ENCODE peak calls at places on chromosomes 13 and 19, in nine cellular contexts. One of them, this sample, is unnamed.

GRCh38 chr13:30804474-30804873 is 69.1 kb downstream of the ALOX5AP start:
- DNase-seq in foreskin keratinocyte: no peak
- DNase-seq in neuronal stem cell: no peak
- DNase-seq in CD8-positive, alpha-beta memory T cell: no peak
- DNase-seq in AG04450: no peak
- DNase-seq in mammary epithelial cell: no peak
- DNase-seq in coronary artery: no peak
- DNase-seq in thyroid gland: no peak
- DNase-seq in colonic mucosa: no peak
- DNase-seq in this sample: no peak

GRCh38 chr19:47471733-47472457 is at the start of gene SLC8A2:
- DNase-seq in foreskin keratinocyte: peak; percentile 4
- DNase-seq in neuronal stem cell: peak; percentile 94
- DNase-seq in CD8-positive, alpha-beta memory T cell: peak; percentile 45
- DNase-seq in AG04450: peak; percentile 54
- DNase-seq in mammary epithelial cell: peak; percentile 40
- DNase-seq in coronary artery: peak; percentile 84
- DNase-seq in thyroid gland: no peak
- DNase-seq in colonic mucosa: peak; percentile 41
- DNase-seq in this sample: no peak

GRCh38 chr13:74217816-74218215 is 83.6 kb upstream of the KLF12 start:
- DNase-seq in foreskin keratinocyte: no peak
- DNase-seq in neuronal stem cell: no peak
- DNase-seq in CD8-positive, alpha-beta memory T cell: no peak
- DNase-seq in AG04450: peak; percentile 90
- DNase-seq in mammary epithelial cell: no peak
- DNase-seq in coronary artery: no peak
- DNase-seq in thyroid gland: no peak
- DNase-seq in colonic mucosa: no peak
- DNase-seq in this sample: no peak

GRCh38 chr19:15532779-15533521 is 24.6 kb downstream of the CYP4F22 start:
- DNase-seq in foreskin keratinocyte: no peak
- DNase-seq in neuronal stem cell: no peak
- DNase-seq in CD8-positive, alpha-beta memory T cell: no peak
- DNase-seq in AG04450: no peak
- DNase-seq in mammary epithelial cell: peak; percentile 47
- DNase-seq in coronary artery: no peak
- DNase-seq in thyroid gland: no peak
- DNase-seq in colonic mucosa: no peak
- DNase-seq in this sample: no peak

GRCh38 chr19:16459680-16460079 is 12.1 kb downstream of the EPS15L1 start:
- DNase-seq in foreskin keratinocyte: no peak
- DNase-seq in neuronal stem cell: no peak
- DNase-seq in CD8-positive, alpha-beta memory T cell: no peak
- DNase-seq in AG04450: no peak
- DNase-seq in mammary epithelial cell: no peak
- DNase-seq in coronary artery: no peak
- DNase-seq in thyroid gland: no peak
- DNase-seq in colonic mucosa: no peak
- DNase-seq in this sample: no peak

GRCh38 chr13:112697756-112698655 is 8.2 kb downstream of the ATP11A start:
- DNase-seq in foreskin keratinocyte: no peak
- DNase-seq in neuronal stem cell: no peak
- DNase-seq in CD8-positive, alpha-beta memory T cell: no peak
- DNase-seq in AG04450: no peak
- DNase-seq in mammary epithelial cell: no peak
- DNase-seq in coronary artery: peak; percentile 50
- DNase-seq in thyroid gland: peak; percentile 79
- DNase-seq in colonic mucosa: no peak
- DNase-seq in this sample: no peak

GRCh38 chr19:55189424-55189823 is 9.3 kb upstream of the SYT5 start:
- DNase-seq in foreskin keratinocyte: peak; percentile 100
- DNase-seq in neuronal stem cell: no peak
- DNase-seq in CD8-positive, alpha-beta memory T cell: no peak
- DNase-seq in AG04450: peak; percentile 73
- DNase-seq in mammary epithelial cell: peak; percentile 100
- DNase-seq in coronary artery: no peak
- DNase-seq in thyroid gland: no peak
- DNase-seq in colonic mucosa: no peak
- DNase-seq in this sample: peak; percentile 99

GRCh38 chr19:32744555-32745325 is 25.2 kb downstream of the TDRD12 start:
- DNase-seq in foreskin keratinocyte: no peak
- DNase-seq in neuronal stem cell: no peak
- DNase-seq in CD8-positive, alpha-beta memory T cell: no peak
- DNase-seq in AG04450: no peak
- DNase-seq in mammary epithelial cell: no peak
- DNase-seq in coronary artery: no peak
- DNase-seq in thyroid gland: no peak
- DNase-seq in colonic mucosa: no peak
- DNase-seq in this sample: no peak

GRCh38 chr19:1491849-1492170 is 829 bp downstream of the REEP6 start:
- DNase-seq in foreskin keratinocyte: no peak
- DNase-seq in neuronal stem cell: no peak
- DNase-seq in CD8-positive, alpha-beta memory T cell: no peak
- DNase-seq in AG04450: no peak
- DNase-seq in mammary epithelial cell: no peak
- DNase-seq in coronary artery: no peak
- DNase-seq in thyroid gland: no peak
- DNase-seq in colonic mucosa: no peak
- DNase-seq in this sample: no peak

GRCh38 chr19:47446534-47447469 is 24.9 kb downstream of the SLC8A2 start:
- DNase-seq in foreskin keratinocyte: peak; percentile 7
- DNase-seq in neuronal stem cell: no peak
- DNase-seq in CD8-positive, alpha-beta memory T cell: no peak
- DNase-seq in AG04450: no peak
- DNase-seq in mammary epithelial cell: peak; percentile 21
- DNase-seq in coronary artery: no peak
- DNase-seq in thyroid gland: no peak
- DNase-seq in colonic mucosa: peak; percentile 66
- DNase-seq in this sample: no peak

GRCh38 chr13:66805657-66806056 is 424.5 kb downstream of the PCDH9 start:
- DNase-seq in foreskin keratinocyte: no peak
- DNase-seq in neuronal stem cell: no peak
- DNase-seq in CD8-positive, alpha-beta memory T cell: no peak
- DNase-seq in AG04450: no peak
- DNase-seq in mammary epithelial cell: no peak
- DNase-seq in coronary artery: no peak
- DNase-seq in thyroid gland: no peak
- DNase-seq in colonic mucosa: no peak
- DNase-seq in this sample: no peak

GRCh38 chr19:14003279-14004051 is 2.7 kb downstream of the RFX1 start:
- DNase-seq in foreskin keratinocyte: no peak
- DNase-seq in neuronal stem cell: no peak
- DNase-seq in CD8-positive, alpha-beta memory T cell: no peak
- DNase-seq in AG04450: no peak
- DNase-seq in mammary epithelial cell: no peak
- DNase-seq in coronary artery: no peak
- DNase-seq in thyroid gland: no peak
- DNase-seq in colonic mucosa: no peak
- DNase-seq in this sample: no peak

GRCh38 chr19:821976-822773 is 420 bp upstream of the PLPPR3 start:
- DNase-seq in foreskin keratinocyte: no peak
- DNase-seq in neuronal stem cell: peak; percentile 79
- DNase-seq in CD8-positive, alpha-beta memory T cell: no peak
- DNase-seq in AG04450: no peak
- DNase-seq in mammary epithelial cell: no peak
- DNase-seq in coronary artery: no peak
- DNase-seq in thyroid gland: no peak
- DNase-seq in colonic mucosa: no peak
- DNase-seq in this sample: no peak

GRCh38 chr13:44231786-44232516 is 141.7 kb upstream of the SERP2 start:
- DNase-seq in foreskin keratinocyte: peak; percentile 95
- DNase-seq in neuronal stem cell: peak; percentile 9
- DNase-seq in CD8-positive, alpha-beta memory T cell: no peak
- DNase-seq in AG04450: peak; percentile 74
- DNase-seq in mammary epithelial cell: peak; percentile 98
- DNase-seq in coronary artery: no peak
- DNase-seq in thyroid gland: peak; percentile 96
- DNase-seq in colonic mucosa: peak; percentile 86
- DNase-seq in this sample: peak; percentile 98

GRCh38 chr13:94329754-94330551 is 149.5 kb downstream of the DCT start:
- DNase-seq in foreskin keratinocyte: peak; percentile 63
- DNase-seq in neuronal stem cell: no peak
- DNase-seq in CD8-positive, alpha-beta memory T cell: no peak
- DNase-seq in AG04450: peak; percentile 70
- DNase-seq in mammary epithelial cell: peak; percentile 88
- DNase-seq in coronary artery: no peak
- DNase-seq in thyroid gland: no peak
- DNase-seq in colonic mucosa: no peak
- DNase-seq in this sample: peak; percentile 54

GRCh38 chr19:12790628-12791344 is 500 bp upstream of the JUNB start:
- DNase-seq in foreskin keratinocyte: no peak
- DNase-seq in neuronal stem cell: no peak
- DNase-seq in CD8-positive, alpha-beta memory T cell: no peak
- DNase-seq in AG04450: no peak
- DNase-seq in mammary epithelial cell: peak; percentile 14
- DNase-seq in coronary artery: no peak
- DNase-seq in thyroid gland: peak; percentile 20
- DNase-seq in colonic mucosa: no peak
- DNase-seq in this sample: no peak

DNA sequence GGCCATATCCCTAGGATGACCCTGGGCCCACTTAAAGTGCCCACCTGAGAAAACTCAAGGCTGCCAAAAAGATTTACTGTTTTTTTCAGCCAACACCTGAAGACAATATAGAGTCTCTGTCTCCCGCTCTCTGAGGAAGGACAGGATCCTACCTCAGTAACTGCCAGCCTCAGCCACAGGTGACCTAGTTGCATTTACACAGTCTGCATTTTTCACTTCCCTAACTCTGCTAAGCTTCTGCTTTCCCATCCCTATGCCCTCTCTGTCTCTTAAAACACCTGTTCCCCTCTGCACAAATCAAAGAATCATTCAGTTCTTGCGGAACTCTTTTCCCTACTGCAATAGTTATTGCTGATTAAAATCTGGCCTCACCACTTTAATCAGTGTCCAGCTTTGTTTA is 609.5 kb downstream of the UQCRFS1 start:
- DNase-seq in foreskin keratinocyte: no peak
- DNase-seq in neuronal stem cell: no peak
- DNase-seq in CD8-positive, alpha-beta memory T cell: no peak
- DNase-seq in AG04450: no peak
- DNase-seq in mammary epithelial cell: no peak
- DNase-seq in coronary artery: no peak
- DNase-seq in thyroid gland: no peak
- DNase-seq in colonic mucosa: no peak
- DNase-seq in this sample: no peak
- H3K27ac ChIP-seq in foreskin keratinocyte: no peak overlapping the region
- H3K27ac ChIP-seq in neuronal stem cell: no peak overlapping the region
- H3K27ac ChIP-seq in CD8-positive, alpha-beta memory T cell: peak overlapping the region; percentile 7
- H3K27ac ChIP-seq in AG04450: no peak overlapping the region
- H3K27ac ChIP-seq in mammary epithelial cell: no peak overlapping the region
- H3K27ac ChIP-seq in coronary artery: no peak overlapping the region
- H3K27ac ChIP-seq in thyroid gland: no peak overlapping the region
- H3K27ac ChIP-seq in colonic mucosa: no peak overlapping the region
- H3K27ac ChIP-seq in this sample: no peak overlapping the region

GRCh38 chr13:114097893-114098688 is 34.3 kb downstream of the RASA3 start:
- DNase-seq in foreskin keratinocyte: no peak
- DNase-seq in neuronal stem cell: no peak
- DNase-seq in CD8-positive, alpha-beta memory T cell: no peak
- DNase-seq in AG04450: no peak
- DNase-seq in mammary epithelial cell: no peak
- DNase-seq in coronary artery: no peak
- DNase-seq in thyroid gland: no peak
- DNase-seq in colonic mucosa: no peak
- DNase-seq in this sample: no peak
- H3K27ac ChIP-seq in foreskin keratinocyte: no peak overlapping the region
- H3K27ac ChIP-seq in neuronal stem cell: peak overlapping the region; percentile 36
- H3K27ac ChIP-seq in CD8-positive, alpha-beta memory T cell: no peak overlapping the region
- H3K27ac ChIP-seq in AG04450: no peak overlapping the region
- H3K27ac ChIP-seq in mammary epithelial cell: no peak overlapping the region
- H3K27ac ChIP-seq in coronary artery: no peak overlapping the region
- H3K27ac ChIP-seq in thyroid gland: no peak overlapping the region
- H3K27ac ChIP-seq in colonic mucosa: no peak overlapping the region
- H3K27ac ChIP-seq in this sample: no peak overlapping the region

GRCh38 chr19:50199254-50199545 is 4.2 kb upstream of the MYH14 start:
- DNase-seq in foreskin keratinocyte: no peak
- DNase-seq in neuronal stem cell: no peak
- DNase-seq in CD8-positive, alpha-beta memory T cell: no peak
- DNase-seq in AG04450: no peak
- DNase-seq in mammary epithelial cell: no peak
- DNase-seq in coronary artery: no peak
- DNase-seq in thyroid gland: peak; percentile 82
- DNase-seq in colonic mucosa: no peak
- DNase-seq in this sample: no peak
- H3K27ac ChIP-seq in foreskin keratinocyte: no peak overlapping the region
- H3K27ac ChIP-seq in neuronal stem cell: no peak overlapping the region
- H3K27ac ChIP-seq in CD8-positive, alpha-beta memory T cell: no peak overlapping the region
- H3K27ac ChIP-seq in AG04450: no peak overlapping the region
- H3K27ac ChIP-seq in mammary epithelial cell: no peak overlapping the region
- H3K27ac ChIP-seq in coronary artery: no peak overlapping the region
- H3K27ac ChIP-seq in thyroid gland: peak overlapping the region; percentile 87
- H3K27ac ChIP-seq in colonic mucosa: no peak overlapping the region
- H3K27ac ChIP-seq in this sample: no peak overlapping the region

GRCh38 chr13:72781461-72782439 is at the start of the genes DIS3 and PIBF1:
- DNase-seq in foreskin keratinocyte: peak; percentile 96
- DNase-seq in neuronal stem cell: peak; percentile 95
- DNase-seq in CD8-positive, alpha-beta memory T cell: peak; percentile 95
- DNase-seq in AG04450: peak; percentile 96
- DNase-seq in mammary epithelial cell: peak; percentile 99
- DNase-seq in coronary artery: peak; percentile 99
- DNase-seq in thyroid gland: peak; percentile 98
- DNase-seq in colonic mucosa: peak; percentile 99
- DNase-seq in this sample: peak; percentile 94

GRCh38 chr13:72782717-72783116 is 784 bp downstream of the PIBF1 start:
- DNase-seq in foreskin keratinocyte: no peak
- DNase-seq in neuronal stem cell: no peak
- DNase-seq in CD8-positive, alpha-beta memory T cell: no peak
- DNase-seq in AG04450: no peak
- DNase-seq in mammary epithelial cell: peak; percentile 12
- DNase-seq in coronary artery: no peak
- DNase-seq in thyroid gland: no peak
- DNase-seq in colonic mucosa: no peak
- DNase-seq in this sample: no peak
- H3K27ac ChIP-seq in foreskin keratinocyte: peak overlapping the region; percentile 55
- H3K27ac ChIP-seq in neuronal stem cell: no peak overlapping the region
- H3K27ac ChIP-seq in CD8-positive, alpha-beta memory T cell: peak overlapping the region; percentile 89
- H3K27ac ChIP-seq in AG04450: no peak overlapping the region
- H3K27ac ChIP-seq in mammary epithelial cell: peak overlapping the region; percentile 90
- H3K27ac ChIP-seq in coronary artery: no peak overlapping the region
- H3K27ac ChIP-seq in thyroid gland: peak overlapping the region; percentile 74
- H3K27ac ChIP-seq in colonic mucosa: peak overlapping the region; percentile 91
- H3K27ac ChIP-seq in this sample: peak overlapping the region; percentile 81

GRCh38 chr13:46479286-46479685 is 73.7 kb upstream of the LRCH1 start:
- DNase-seq in foreskin keratinocyte: no peak
- DNase-seq in neuronal stem cell: no peak
- DNase-seq in CD8-positive, alpha-beta memory T cell: no peak
- DNase-seq in AG04450: no peak
- DNase-seq in mammary epithelial cell: no peak
- DNase-seq in coronary artery: no peak
- DNase-seq in thyroid gland: no peak
- DNase-seq in colonic mucosa: no peak
- DNase-seq in this sample: no peak
- H3K27ac ChIP-seq in foreskin keratinocyte: no peak overlapping the region
- H3K27ac ChIP-seq in neuronal stem cell: no peak overlapping the region
- H3K27ac ChIP-seq in CD8-positive, alpha-beta memory T cell: no peak overlapping the region
- H3K27ac ChIP-seq in AG04450: no peak overlapping the region
- H3K27ac ChIP-seq in mammary epithelial cell: no peak overlapping the region
- H3K27ac ChIP-seq in coronary artery: no peak overlapping the region
- H3K27ac ChIP-seq in thyroid gland: no peak overlapping the region
- H3K27ac ChIP-seq in colonic mucosa: no peak overlapping the region
- H3K27ac ChIP-seq in this sample: no peak overlapping the region

GRCh38 chr19:19637523-19638251 is 5.8 kb downstream of the GMIP start:
- DNase-seq in foreskin keratinocyte: no peak
- DNase-seq in neuronal stem cell: no peak
- DNase-seq in CD8-positive, alpha-beta memory T cell: no peak
- DNase-seq in AG04450: no peak
- DNase-seq in mammary epithelial cell: no peak
- DNase-seq in coronary artery: no peak
- DNase-seq in thyroid gland: peak; percentile 58
- DNase-seq in colonic mucosa: no peak
- DNase-seq in this sample: no peak
- H3K27ac ChIP-seq in foreskin keratinocyte: no peak overlapping the region
- H3K27ac ChIP-seq in neuronal stem cell: no peak overlapping the region
- H3K27ac ChIP-seq in CD8-positive, alpha-beta memory T cell: no peak overlapping the region
- H3K27ac ChIP-seq in AG04450: no peak overlapping the region
- H3K27ac ChIP-seq in mammary epithelial cell: no peak overlapping the region
- H3K27ac ChIP-seq in coronary artery: no peak overlapping the region
- H3K27ac ChIP-seq in thyroid gland: no peak overlapping the region
- H3K27ac ChIP-seq in colonic mucosa: no peak overlapping the region
- H3K27ac ChIP-seq in this sample: no peak overlapping the region